ENCODE peak calls at places on chromosomes 3 and 15, in ten cellular contexts. One of them, this sample, is unnamed.

GRCh38 chr15:28942046-28942445 is 56.3 kb downstream of the APBA2 start:
- DNase-seq in cardiac muscle cell: no peak
- DNase-seq in GM12865: no peak
- DNase-seq in foreskin fibroblast: no peak
- DNase-seq in SK-N-SH: no peak
- DNase-seq in progenitor cell of endocrine pancreas: no peak
- DNase-seq in breast epithelium: no peak
- DNase-seq in cardiac fibroblast: no peak
- DNase-seq in mammary epithelial cell: no peak
- DNase-seq in endothelial cell: no peak
- DNase-seq in this sample: no peak

GRCh38 chr15:79198461-79198860 is 84.1 kb upstream of the ANKRD34C start:
- DNase-seq in GM12865: no peak
- DNase-seq in mammary epithelial cell: no peak
- DNase-seq in foreskin fibroblast: no peak
- DNase-seq in breast epithelium: no peak
- DNase-seq in SK-N-SH: no peak
- DNase-seq in cardiac muscle cell: no peak
- DNase-seq in cardiac fibroblast: no peak
- DNase-seq in progenitor cell of endocrine pancreas: no peak
- DNase-seq in endothelial cell: no peak
- DNase-seq in this sample: no peak

GRCh38 chr15:85623648-85624047 is 171.1 kb downstream of the KLHL25 start:
- DNase-seq in progenitor cell of endocrine pancreas: no peak
- DNase-seq in endothelial cell: no peak
- DNase-seq in cardiac muscle cell: peak; percentile 33
- DNase-seq in SK-N-SH: no peak
- DNase-seq in breast epithelium: no peak
- DNase-seq in cardiac fibroblast: no peak
- DNase-seq in mammary epithelial cell: peak; percentile 38
- DNase-seq in foreskin fibroblast: peak; percentile 56
- DNase-seq in GM12865: no peak
- DNase-seq in this sample: no peak

GRCh38 chr15:72982750-72983149 is 69.5 kb upstream of the NEO1 start:
- DNase-seq in breast epithelium: no peak
- DNase-seq in mammary epithelial cell: no peak
- DNase-seq in cardiac muscle cell: peak; percentile 27
- DNase-seq in GM12865: no peak
- DNase-seq in cardiac fibroblast: no peak
- DNase-seq in progenitor cell of endocrine pancreas: no peak
- DNase-seq in foreskin fibroblast: peak; percentile 11
- DNase-seq in SK-N-SH: no peak
- DNase-seq in endothelial cell: no peak
- DNase-seq in this sample: no peak

GRCh38 chr15:61205427-61205826 is 23.7 kb downstream of the RORA start:
- DNase-seq in endothelial cell: peak; percentile 21
- DNase-seq in mammary epithelial cell: peak; percentile 49
- DNase-seq in breast epithelium: no peak
- DNase-seq in SK-N-SH: no peak
- DNase-seq in cardiac fibroblast: no peak
- DNase-seq in foreskin fibroblast: no peak
- DNase-seq in cardiac muscle cell: peak; percentile 14
- DNase-seq in progenitor cell of endocrine pancreas: no peak
- DNase-seq in GM12865: no peak
- DNase-seq in this sample: no peak

GRCh38 chr3:183031826-183032225 is 51.5 kb upstream of the DCUN1D1 start:
- DNase-seq in foreskin fibroblast: no peak
- DNase-seq in GM12865: no peak
- DNase-seq in mammary epithelial cell: no peak
- DNase-seq in SK-N-SH: no peak
- DNase-seq in breast epithelium: no peak
- DNase-seq in cardiac muscle cell: no peak
- DNase-seq in endothelial cell: no peak
- DNase-seq in cardiac fibroblast: no peak
- DNase-seq in progenitor cell of endocrine pancreas: no peak
- DNase-seq in this sample: no peak

GRCh38 chr3:96831175-96831574 is 16.8 kb downstream of the EPHA6 start:
- DNase-seq in mammary epithelial cell: no peak
- DNase-seq in GM12865: no peak
- DNase-seq in SK-N-SH: no peak
- DNase-seq in foreskin fibroblast: no peak
- DNase-seq in progenitor cell of endocrine pancreas: no peak
- DNase-seq in endothelial cell: no peak
- DNase-seq in cardiac fibroblast: no peak
- DNase-seq in cardiac muscle cell: no peak
- DNase-seq in breast epithelium: no peak
- DNase-seq in this sample: no peak

GRCh38 chr3:184874709-184875644 is 63.0 kb downstream of the VPS8 start:
- DNase-seq in endothelial cell: peak; percentile 28
- DNase-seq in mammary epithelial cell: peak; percentile 4
- DNase-seq in foreskin fibroblast: peak; percentile 67
- DNase-seq in GM12865: peak; percentile 44
- DNase-seq in progenitor cell of endocrine pancreas: peak; percentile 15
- DNase-seq in breast epithelium: no peak
- DNase-seq in cardiac muscle cell: peak; percentile 63
- DNase-seq in SK-N-SH: peak; percentile 47
- DNase-seq in cardiac fibroblast: peak; percentile 56
- DNase-seq in this sample: no peak

GRCh38 chr15:95495033-95495541 is 835.4 kb upstream of the NR2F2 start:
- DNase-seq in progenitor cell of endocrine pancreas: no peak
- DNase-seq in cardiac muscle cell: peak; percentile 18
- DNase-seq in SK-N-SH: no peak
- DNase-seq in GM12865: no peak
- DNase-seq in cardiac fibroblast: peak; percentile 21
- DNase-seq in breast epithelium: no peak
- DNase-seq in foreskin fibroblast: peak; percentile 28
- DNase-seq in endothelial cell: no peak
- DNase-seq in mammary epithelial cell: no peak
- DNase-seq in this sample: no peak

GRCh38 chr15:24944939-24945338 is 9.8 kb upstream of the SNRPN start:
- DNase-seq in GM12865: no peak
- DNase-seq in foreskin fibroblast: no peak
- DNase-seq in mammary epithelial cell: no peak
- DNase-seq in endothelial cell: no peak
- DNase-seq in progenitor cell of endocrine pancreas: no peak
- DNase-seq in breast epithelium: no peak
- DNase-seq in cardiac fibroblast: no peak
- DNase-seq in SK-N-SH: no peak
- DNase-seq in cardiac muscle cell: no peak
- DNase-seq in this sample: no peak

GRCh38 chr15:38564557-38565286 is at the start of gene RASGRP1:
- DNase-seq in SK-N-SH: peak; percentile 86
- DNase-seq in progenitor cell of endocrine pancreas: peak; percentile 60
- DNase-seq in endothelial cell: peak; percentile 67
- DNase-seq in GM12865: peak; percentile 92
- DNase-seq in cardiac fibroblast: peak; percentile 46
- DNase-seq in foreskin fibroblast: peak; percentile 67
- DNase-seq in mammary epithelial cell: peak; percentile 47
- DNase-seq in breast epithelium: no peak
- DNase-seq in cardiac muscle cell: peak; percentile 48
- DNase-seq in this sample: peak; percentile 55

DNA sequence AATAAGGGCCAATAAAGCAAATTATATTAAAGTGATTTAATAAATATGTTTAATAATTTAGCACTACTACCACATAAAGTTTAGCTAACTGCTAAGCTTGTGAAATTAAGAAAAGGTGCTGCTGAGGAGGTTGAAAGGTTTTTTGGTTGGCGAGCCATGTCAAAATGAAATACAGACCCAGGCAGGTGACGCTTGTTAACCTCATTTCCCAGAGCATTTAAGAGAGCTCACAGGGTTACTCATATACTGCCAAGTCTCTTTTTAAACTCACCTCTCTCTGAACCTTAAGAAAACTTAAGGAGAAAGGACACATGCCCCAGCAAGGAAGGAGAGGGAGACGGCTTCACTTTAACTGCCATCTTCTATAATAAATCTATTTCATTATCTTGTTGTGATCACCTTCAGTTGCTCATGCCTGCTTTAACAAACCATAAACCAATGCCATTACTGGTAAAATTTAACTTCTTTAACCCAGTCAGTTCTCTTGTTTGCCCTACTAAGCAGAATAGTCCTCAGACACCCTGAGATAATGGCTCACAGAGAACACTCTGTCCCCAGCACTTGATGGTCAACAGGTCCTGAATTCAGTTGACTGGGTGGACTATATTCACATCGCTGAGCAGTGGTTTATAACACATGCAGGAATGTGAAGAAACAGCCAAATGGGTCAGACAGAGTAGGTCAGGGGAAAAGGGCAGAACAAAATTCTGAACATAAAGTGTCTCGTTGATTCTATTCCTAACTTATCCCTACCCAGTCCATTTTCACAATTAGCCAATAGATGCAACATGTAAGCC is 540.1 kb downstream of the UNC13C start:
- DNase-seq in foreskin fibroblast: no peak
- DNase-seq in breast epithelium: no peak
- DNase-seq in mammary epithelial cell: no peak
- DNase-seq in SK-N-SH: no peak
- DNase-seq in cardiac fibroblast: no peak
- DNase-seq in cardiac muscle cell: no peak
- DNase-seq in GM12865: peak; percentile 68
- DNase-seq in progenitor cell of endocrine pancreas: no peak
- DNase-seq in endothelial cell: no peak
- DNase-seq in this sample: no peak
- TF ChIP-seq CTCF in foreskin fibroblast: no peak
- TF ChIP-seq CTCF in breast epithelium: no peak
- TF ChIP-seq CTCF in mammary epithelial cell: no peak
- TF ChIP-seq CTCF in SK-N-SH: no peak
- TF ChIP-seq CTCF in cardiac fibroblast: no peak
- TF ChIP-seq CTCF in cardiac muscle cell: no peak
- TF ChIP-seq CTCF in GM12865: no peak
- TF ChIP-seq CTCF in progenitor cell of endocrine pancreas: no peak
- TF ChIP-seq CTCF in endothelial cell: no peak
- TF ChIP-seq CTCF in this sample: no peak

DNA sequence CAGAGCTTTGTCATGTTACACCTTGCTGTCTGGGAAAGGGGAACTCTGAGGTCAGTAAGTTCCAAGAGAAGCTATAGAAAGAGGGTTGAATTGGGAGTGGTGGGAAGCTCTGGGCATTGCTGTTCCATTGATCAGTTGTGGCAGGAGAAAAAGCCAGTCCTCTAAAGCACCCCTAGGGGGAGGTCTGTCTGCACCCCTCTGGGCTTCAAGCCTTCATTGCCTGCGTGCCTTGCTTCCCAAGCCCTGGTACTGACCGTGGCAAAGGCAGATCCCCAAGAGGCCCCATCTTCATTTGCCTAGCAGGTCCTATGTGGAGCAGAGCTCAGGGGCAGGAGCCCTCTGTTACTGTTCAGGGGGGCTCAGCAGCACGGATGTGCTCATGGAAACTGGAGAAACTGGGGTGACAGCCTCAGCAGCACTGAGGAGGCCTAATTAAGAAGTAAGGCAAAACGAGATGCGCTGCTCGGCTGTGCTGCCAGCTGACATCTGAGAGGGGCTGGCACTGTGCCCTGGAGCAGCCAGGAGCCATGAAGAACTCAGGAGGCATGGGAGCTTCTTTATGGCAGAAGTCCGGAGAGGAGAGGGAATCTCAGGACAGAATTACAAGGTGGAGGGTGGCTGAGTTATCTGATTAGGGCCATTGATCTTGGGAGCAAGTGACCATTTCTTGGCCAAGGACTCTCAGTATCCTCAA is 270.9 kb downstream of the RPLP1 start:
- DNase-seq in cardiac muscle cell: no peak
- DNase-seq in progenitor cell of endocrine pancreas: no peak
- DNase-seq in endothelial cell: no peak
- DNase-seq in cardiac fibroblast: no peak
- DNase-seq in SK-N-SH: peak; percentile 49
- DNase-seq in foreskin fibroblast: no peak
- DNase-seq in GM12865: peak; percentile 9
- DNase-seq in breast epithelium: no peak
- DNase-seq in mammary epithelial cell: no peak
- DNase-seq in this sample: peak; percentile 32
- TF ChIP-seq CTCF in cardiac muscle cell: peak; percentile 8
- TF ChIP-seq CTCF in progenitor cell of endocrine pancreas: peak; percentile 38
- TF ChIP-seq CTCF in endothelial cell: no peak
- TF ChIP-seq CTCF in cardiac fibroblast: peak; percentile 3
- TF ChIP-seq CTCF in SK-N-SH: peak; percentile 26
- TF ChIP-seq CTCF in foreskin fibroblast: no peak
- TF ChIP-seq CTCF in GM12865: no peak
- TF ChIP-seq CTCF in breast epithelium: no peak
- TF ChIP-seq CTCF in mammary epithelial cell: no peak
- TF ChIP-seq CTCF in this sample: no peak

DNA sequence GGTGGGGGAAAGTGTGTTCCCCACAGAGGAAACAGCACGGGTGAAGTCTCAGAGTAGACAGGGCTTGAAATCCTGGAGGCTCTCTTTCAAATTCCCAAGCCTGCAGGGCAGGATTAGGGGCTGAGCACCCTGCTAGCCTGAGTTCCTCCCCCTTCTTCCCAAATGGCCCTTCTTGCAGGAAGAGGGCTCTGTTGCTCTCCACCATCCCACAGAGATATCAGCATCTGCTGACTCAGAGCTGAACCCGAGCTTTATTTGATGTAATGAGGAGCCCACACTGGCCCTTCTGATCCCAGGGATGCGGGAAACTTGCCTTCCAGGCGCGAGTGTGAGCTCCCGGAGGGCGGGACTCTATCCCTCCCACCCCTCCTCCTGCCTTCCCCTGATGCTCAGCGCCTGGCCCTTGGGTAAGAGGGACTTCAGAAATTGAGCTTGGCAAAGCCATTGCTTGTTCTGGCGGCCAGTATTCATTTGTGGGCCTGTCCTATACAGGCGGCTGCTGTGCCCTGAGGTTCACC is 1.4 kb upstream of the STRA6 start:
- DNase-seq in progenitor cell of endocrine pancreas: no peak
- DNase-seq in GM12865: no peak
- DNase-seq in cardiac muscle cell: peak; percentile 91
- DNase-seq in mammary epithelial cell: peak; percentile 31
- DNase-seq in cardiac fibroblast: peak; percentile 87
- DNase-seq in SK-N-SH: peak; percentile 82
- DNase-seq in endothelial cell: no peak
- DNase-seq in foreskin fibroblast: peak; percentile 75
- DNase-seq in breast epithelium: no peak
- DNase-seq in this sample: no peak
- TF ChIP-seq CTCF in progenitor cell of endocrine pancreas: no peak
- TF ChIP-seq CTCF in GM12865: no peak
- TF ChIP-seq CTCF in cardiac muscle cell: no peak
- TF ChIP-seq CTCF in mammary epithelial cell: no peak
- TF ChIP-seq CTCF in cardiac fibroblast: no peak
- TF ChIP-seq CTCF in SK-N-SH: no peak
- TF ChIP-seq CTCF in endothelial cell: no peak
- TF ChIP-seq CTCF in foreskin fibroblast: no peak
- TF ChIP-seq CTCF in breast epithelium: no peak
- TF ChIP-seq CTCF in this sample: no peak

DNA sequence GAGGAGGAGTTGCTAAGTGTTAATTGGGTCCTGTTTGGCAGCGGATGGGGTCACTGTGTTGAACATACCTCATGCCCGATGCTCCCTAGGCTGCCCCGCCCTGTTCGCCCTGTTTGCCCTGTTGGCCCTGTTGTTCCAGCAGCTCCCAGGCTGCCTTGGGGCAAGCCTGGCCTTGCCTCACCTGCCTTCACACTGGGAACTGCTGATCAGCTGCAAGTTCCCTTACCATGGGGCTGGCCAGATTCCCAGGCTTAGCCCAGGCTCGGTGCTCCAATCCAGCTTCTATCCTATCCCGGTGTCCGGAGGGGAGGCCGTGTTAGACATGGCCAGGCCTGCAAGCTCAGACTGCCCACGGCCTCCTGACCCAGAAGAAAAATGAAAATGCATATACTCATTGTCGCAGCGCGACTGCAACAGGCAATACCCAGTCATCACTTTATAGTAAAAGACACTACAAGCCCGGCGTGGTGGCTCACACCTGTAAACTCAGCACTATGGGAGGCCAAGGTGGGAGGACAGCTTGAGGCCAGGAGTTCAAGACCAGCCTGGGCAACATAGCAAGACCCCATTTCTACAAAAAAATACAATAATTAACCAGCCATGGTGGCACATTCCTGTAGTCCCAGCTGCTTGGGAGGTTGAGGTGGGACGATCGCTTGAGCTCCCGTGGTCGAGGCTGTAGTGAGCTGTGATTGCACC is 42.9 kb upstream of the ZNF710 start:
- DNase-seq in endothelial cell: no peak
- DNase-seq in mammary epithelial cell: peak; percentile 75
- DNase-seq in foreskin fibroblast: no peak
- DNase-seq in SK-N-SH: no peak
- DNase-seq in progenitor cell of endocrine pancreas: no peak
- DNase-seq in breast epithelium: peak; percentile 70
- DNase-seq in cardiac muscle cell: no peak
- DNase-seq in GM12865: no peak
- DNase-seq in cardiac fibroblast: no peak
- DNase-seq in this sample: no peak
- TF ChIP-seq CTCF in endothelial cell: no peak
- TF ChIP-seq CTCF in mammary epithelial cell: no peak
- TF ChIP-seq CTCF in foreskin fibroblast: no peak
- TF ChIP-seq CTCF in SK-N-SH: no peak
- TF ChIP-seq CTCF in progenitor cell of endocrine pancreas: no peak
- TF ChIP-seq CTCF in breast epithelium: no peak
- TF ChIP-seq CTCF in cardiac muscle cell: no peak
- TF ChIP-seq CTCF in GM12865: no peak
- TF ChIP-seq CTCF in cardiac fibroblast: no peak
- TF ChIP-seq CTCF in this sample: no peak